ENCODE peak calls at places on chromosomes 13 and 19, in five cellular contexts. One of them, this sample, is unnamed.

GRCh38 chr13:44974056-44974798 is 15.0 kb downstream of the NUFIP1 start:
- DNase-seq in HEK293T: no peak
- DNase-seq in fibroblast of pulmonary artery: peak
- DNase-seq in NAMALWA: no peak
- DNase-seq in breast epithelium: no peak
- DNase-seq in this sample: peak

GRCh38 chr13:72757792-72758535 is 23.7 kb downstream of the DIS3 start:
- DNase-seq in HEK293T: no peak
- DNase-seq in fibroblast of pulmonary artery: no peak
- DNase-seq in NAMALWA: no peak
- DNase-seq in breast epithelium: no peak
- DNase-seq in this sample: no peak

GRCh38 chr19:7676376-7676775 is 514 bp upstream of the MCEMP1 start:
- DNase-seq in HEK293T: no peak
- DNase-seq in fibroblast of pulmonary artery: no peak
- DNase-seq in NAMALWA: peak
- DNase-seq in breast epithelium: no peak
- DNase-seq in this sample: no peak

GRCh38 chr13:75636339-75637095 is 387 bp downstream of the LMO7 start:
- DNase-seq in HEK293T: no peak
- DNase-seq in fibroblast of pulmonary artery: peak
- DNase-seq in NAMALWA: no peak
- DNase-seq in breast epithelium: no peak
- DNase-seq in this sample: peak

GRCh38 chr19:4391701-4392543 is 8.4 kb downstream of the SH3GL1 start:
- DNase-seq in HEK293T: no peak
- DNase-seq in fibroblast of pulmonary artery: peak
- DNase-seq in NAMALWA: no peak
- DNase-seq in breast epithelium: no peak
- DNase-seq in this sample: no peak

GRCh38 chr19:4908781-4909171 is 525 bp upstream of the UHRF1 start:
- DNase-seq in HEK293T: no peak
- DNase-seq in fibroblast of pulmonary artery: no peak
- DNase-seq in NAMALWA: no peak
- DNase-seq in breast epithelium: no peak
- DNase-seq in this sample: no peak

GRCh38 chr19:2332341-2333026 is 4.0 kb downstream of the SPPL2B start:
- DNase-seq in HEK293T: no peak
- DNase-seq in fibroblast of pulmonary artery: no peak
- DNase-seq in NAMALWA: peak
- DNase-seq in breast epithelium: no peak
- DNase-seq in this sample: peak

GRCh38 chr13:27005556-27005955 is 166.1 kb downstream of the USP12 start:
- DNase-seq in HEK293T: no peak
- DNase-seq in fibroblast of pulmonary artery: peak
- DNase-seq in NAMALWA: no peak
- DNase-seq in breast epithelium: no peak
- DNase-seq in this sample: no peak

GRCh38 chr19:27890696-27891095 is 1322.3 kb downstream of the UQCRFS1 start:
- DNase-seq in HEK293T: no peak
- DNase-seq in fibroblast of pulmonary artery: no peak
- DNase-seq in NAMALWA: no peak
- DNase-seq in breast epithelium: no peak
- DNase-seq in this sample: no peak

GRCh38 chr19:45097776-45098520 is 5.0 kb downstream of the PPP1R37 start:
- DNase-seq in HEK293T: no peak
- DNase-seq in fibroblast of pulmonary artery: peak
- DNase-seq in NAMALWA: no peak
- DNase-seq in breast epithelium: peak
- DNase-seq in this sample: no peak

GRCh38 chr19:41753936-41754529 is 1.3 kb upstream of the CEACAM6 start:
- DNase-seq in HEK293T: peak
- DNase-seq in fibroblast of pulmonary artery: peak
- DNase-seq in NAMALWA: peak
- DNase-seq in breast epithelium: no peak
- DNase-seq in this sample: no peak

GRCh38 chr13:60369242-60369641 is 27.8 kb upstream of the TDRD3 start:
- DNase-seq in HEK293T: no peak
- DNase-seq in fibroblast of pulmonary artery: peak
- DNase-seq in NAMALWA: peak
- DNase-seq in breast epithelium: no peak
- DNase-seq in this sample: no peak

GRCh38 chr19:19372656-19373416 is 32.6 kb upstream of the GATAD2A start:
- DNase-seq in HEK293T: no peak
- DNase-seq in fibroblast of pulmonary artery: peak
- DNase-seq in NAMALWA: peak
- DNase-seq in breast epithelium: no peak
- DNase-seq in this sample: peak

GRCh38 chr13:111241006-111241755 is 79.3 kb upstream of the TEX29 start:
- DNase-seq in HEK293T: no peak
- DNase-seq in fibroblast of pulmonary artery: no peak
- DNase-seq in NAMALWA: no peak
- DNase-seq in breast epithelium: no peak
- DNase-seq in this sample: no peak

GRCh38 chr19:40055832-40056504 is at the start of gene ZNF780B:
- DNase-seq in HEK293T: peak
- DNase-seq in fibroblast of pulmonary artery: peak
- DNase-seq in NAMALWA: peak
- DNase-seq in breast epithelium: peak
- DNase-seq in this sample: peak

GRCh38 chr19:51489113-51489512 is 10.8 kb downstream of the CEACAM18 start:
- DNase-seq in HEK293T: no peak
- DNase-seq in fibroblast of pulmonary artery: no peak
- DNase-seq in NAMALWA: no peak
- DNase-seq in breast epithelium: no peak
- DNase-seq in this sample: no peak

GRCh38 chr13:78611040-78611439 is 7.7 kb upstream of the POU4F1 start:
- DNase-seq in HEK293T: no peak
- DNase-seq in fibroblast of pulmonary artery: no peak
- DNase-seq in NAMALWA: peak
- DNase-seq in breast epithelium: no peak
- DNase-seq in this sample: no peak

GRCh38 chr19:40512473-40513344 is 45.9 kb downstream of the SPTBN4 start:
- DNase-seq in HEK293T: no peak
- DNase-seq in fibroblast of pulmonary artery: peak
- DNase-seq in NAMALWA: no peak
- DNase-seq in breast epithelium: no peak
- DNase-seq in this sample: no peak